ENCODE peak calls at places on chromosomes 6 and 20, in nine cellular contexts. N is IMR-90, X is endodermal cell, B is fibroblast of lung, U is neural crest cell, O is neural progenitor cell, K is astrocyte of the spinal cord, R is sigmoid colon, D is coronary artery. T is an unnamed sample.
A peak's percentile ranks its signal among the peaks of the same experiment; 100 is the strongest.

GRCh38 chr20:3785240-3786125 is 1.1 kb downstream of the CENPB start:
- DNase-seq in N (no peak), X (peak; percentile 71), B (no peak), U (no peak), O (peak; percentile 28), K (peak; percentile 11), R (no peak), D (no peak), T (no peak)

GRCh38 chr6:136611133-136611532 is 60.9 kb upstream of the MAP7 start:
- DNase-seq in N (no peak), X (no peak), B (no peak), U (no peak), O (no peak), K (no peak), R (no peak), D (no peak), T (no peak)

GRCh38 chr20:38890497-38890818 is 35.8 kb upstream of the FAM83D start:
- DNase-seq in N (no peak), X (no peak), B (no peak), U (no peak), O (no peak), K (no peak), R (no peak), D (no peak), T (no peak)

GRCh38 chr6:129253731-129254130 is 370.8 kb downstream of the LAMA2 start:
- DNase-seq in N (no peak), X (no peak), B (no peak), U (no peak), O (no peak), K (no peak), R (no peak), D (no peak), T (no peak)

GRCh38 chr6:37137881-37138568 is 31.9 kb upstream of the PIM1 start:
- DNase-seq in N (peak; percentile 83), X (peak; percentile 95), B (peak; percentile 68), U (no peak), O (no peak), K (peak; percentile 94), R (no peak), D (no peak), T (no peak)

GRCh38 chr6:101386982-101387381 is 6.5 kb upstream of the GRIK2 start:
- DNase-seq in N (no peak), X (peak; percentile 53), B (no peak), U (no peak), O (peak; percentile 31), K (no peak), R (no peak), D (no peak), T (no peak)

GRCh38 chr20:32839227-32839981 is 19.3 kb upstream of the EFCAB8 start:
- DNase-seq in N (no peak), X (no peak), B (no peak), U (no peak), O (no peak), K (no peak), R (no peak), D (no peak), T (no peak)

GRCh38 chr20:57713951-57714350 is 4.1 kb upstream of the PMEPA1 start:
- DNase-seq in N (no peak), X (no peak), B (no peak), U (no peak), O (no peak), K (no peak), R (no peak), D (no peak), T (no peak)

GRCh38 chr20:4721719-4722118 is at the start of gene PRND:
- DNase-seq in N (no peak), X (no peak), B (no peak), U (no peak), O (no peak), K (no peak), R (no peak), D (no peak), T (no peak)

GRCh38 chr6:2324166-2324953 is 79.0 kb upstream of the GMDS start:
- DNase-seq in N (no peak), X (no peak), B (no peak), U (no peak), O (no peak), K (no peak), R (no peak), D (no peak), T (no peak)

GRCh38 chr6:117008618-117009017 is 131.6 kb downstream of the RFX6 start:
- DNase-seq in N (no peak), X (no peak), B (no peak), U (no peak), O (no peak), K (no peak), R (no peak), D (no peak), T (no peak)

GRCh38 chr6:26025047-26025893 is 62.0 kb upstream of the HFE start:
- DNase-seq in N (peak; percentile 91), X (peak; percentile 66), B (peak; percentile 82), U (no peak), O (no peak), K (peak; percentile 71), R (peak; percentile 81), D (no peak), T (no peak)

GRCh38 chr20:61019322-61019721 is 232.7 kb upstream of the CDH4 start:
- DNase-seq in N (no peak), X (no peak), B (no peak), U (no peak), O (no peak), K (no peak), R (no peak), D (no peak), T (no peak)

GRCh38 chr20:61698598-61698960 is 367.1 kb downstream of the TAF4 start:
- DNase-seq in N (no peak), X (no peak), B (no peak), U (no peak), O (no peak), K (no peak), R (no peak), D (no peak), T (no peak)

GRCh38 chr6:135438907-135439535 is 58.5 kb downstream of the AHI1 start:
- DNase-seq in N (peak; percentile 58), X (no peak), B (peak; percentile 40), U (no peak), O (peak; percentile 12), K (peak; percentile 35), R (no peak), D (no peak), T (no peak)

GRCh38 chr6:142138876-142139275 is 6.2 kb downstream of the GJE1 start:
- DNase-seq in N (no peak), X (no peak), B (no peak), U (no peak), O (no peak), K (no peak), R (no peak), D (no peak), T (no peak)
- TF ChIP-seq CTCF in N (no peak), X (peak; percentile 54), B (no peak), U (no peak), O (peak; percentile 13), K (no peak), R (no peak), D (no peak), T (peak; percentile 42)

DNA sequence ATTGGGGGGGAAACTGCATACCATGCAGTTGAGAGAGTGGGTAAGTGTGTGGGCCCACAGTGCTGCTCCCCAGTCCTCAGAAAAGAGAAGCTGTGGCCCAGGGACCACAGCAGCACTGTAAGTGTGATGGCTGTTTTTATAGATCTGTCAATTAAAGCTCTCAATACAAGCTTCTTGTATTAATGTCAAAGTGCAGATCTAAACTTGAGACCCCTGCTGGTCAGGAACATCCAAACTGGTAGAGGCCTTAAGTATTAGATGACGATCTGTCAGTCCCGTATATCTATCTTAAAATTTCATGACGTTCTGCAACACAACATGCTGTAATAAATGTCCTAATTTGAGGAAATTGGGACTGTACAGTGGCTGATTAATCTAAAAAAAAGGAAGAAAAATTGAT is 74.8 kb downstream of the TULP4 start:
- DNase-seq in N (no peak), X (no peak), B (peak; percentile 26), U (no peak), O (no peak), K (no peak), R (no peak), D (no peak), T (no peak)
- TF ChIP-seq CTCF in N (peak; percentile 2), X (peak; percentile 46), B (no peak), U (peak; percentile 27), O (no peak), K (peak; percentile 7), R (no peak), D (no peak), T (no peak)

GRCh38 chr6:42664718-42665117 is 57.7 kb downstream of the PRPH2 start:
- DNase-seq in N (no peak), X (no peak), B (no peak), U (no peak), O (no peak), K (no peak), R (no peak), D (no peak), T (no peak)
- TF ChIP-seq CTCF in N (no peak), X (no peak), B (no peak), U (no peak), O (no peak), K (no peak), R (no peak), D (no peak), T (no peak)

GRCh38 chr6:34528996-34529664 is 27.0 kb downstream of the SPDEF start:
- DNase-seq in N (no peak), X (no peak), B (no peak), U (no peak), O (no peak), K (no peak), R (no peak), D (no peak), T (no peak)

GRCh38 chr6:34531580-34532201 is 24.4 kb downstream of the SPDEF start:
- DNase-seq in N (peak; percentile 67), X (peak; percentile 92), B (peak; percentile 33), U (no peak), O (peak; percentile 59), K (peak; percentile 89), R (peak; percentile 78), D (no peak), T (no peak)

GRCh38 chr6:34527751-34528670 is 28.1 kb downstream of the SPDEF start:
- DNase-seq in N (no peak), X (no peak), B (no peak), U (no peak), O (no peak), K (no peak), R (no peak), D (no peak), T (no peak)

GRCh38 chr6:34530753-34531365 is 25.3 kb downstream of the SPDEF start:
- DNase-seq in N (no peak), X (no peak), B (no peak), U (no peak), O (no peak), K (no peak), R (no peak), D (no peak), T (no peak)

DNA sequence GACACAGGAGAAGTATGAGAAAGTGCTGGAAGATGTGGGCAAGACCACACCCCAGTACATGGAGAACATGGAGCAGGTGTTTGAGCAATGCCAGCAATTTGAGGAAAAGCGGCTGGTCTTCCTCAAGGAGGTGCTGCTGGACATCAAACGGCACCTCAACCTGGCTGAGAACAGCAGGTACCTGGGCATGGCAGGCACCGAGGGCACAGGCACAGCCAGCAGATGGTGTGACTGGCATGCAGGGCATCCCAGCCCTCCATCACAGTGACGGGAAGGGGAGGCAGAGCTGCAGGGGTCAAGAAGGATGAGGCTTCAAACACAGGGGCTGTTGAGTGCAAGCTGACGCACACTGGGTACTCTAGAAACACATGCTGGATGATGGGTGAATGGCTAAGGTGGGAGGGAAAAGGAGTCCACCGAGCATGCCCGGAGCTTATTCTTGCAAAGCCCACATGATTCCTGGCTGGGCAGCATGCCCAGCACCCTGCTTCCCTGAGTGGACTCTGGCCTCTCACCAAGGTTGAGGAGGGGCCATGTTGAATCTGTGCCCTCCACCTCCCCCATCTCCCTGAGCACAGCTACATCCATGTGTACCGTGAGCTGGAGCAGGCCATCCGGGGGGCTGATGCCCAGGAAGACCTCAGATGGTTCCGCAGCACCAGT is 26.3 kb downstream of the SPDEF start:
- DNase-seq in N (no peak), X (no peak), B (no peak), U (no peak), O (no peak), K (no peak), R (no peak), D (no peak), T (no peak)
- TF ChIP-seq CTCF in N (no peak), X (peak; percentile 21), B (no peak), U (no peak), O (no peak), K (no peak), R (no peak), D (no peak), T (no peak)